ENCODE peak calls at places on chromosomes 3 and 15, in nine cellular contexts. One of them, this sample, is unnamed.

GRCh38 chr3:170145278-170145677 is 36.3 kb downstream of the PHC3 start:
- DNase-seq in fibroblast of lung: no peak
- DNase-seq in heart right ventricle: no peak
- DNase-seq in dorsolateral prefrontal cortex: no peak
- DNase-seq in coronary artery: no peak
- DNase-seq in cardiac muscle cell: no peak
- DNase-seq in cardiac fibroblast: no peak
- DNase-seq in nephron progenitor cell: no peak
- DNase-seq in uterus: no peak
- DNase-seq in this sample: no peak

GRCh38 chr3:157082305-157082981 is 77.5 kb downstream of the CCNL1 start:
- DNase-seq in fibroblast of lung: peak
- DNase-seq in heart right ventricle: no peak
- DNase-seq in dorsolateral prefrontal cortex: no peak
- DNase-seq in coronary artery: peak
- DNase-seq in cardiac muscle cell: no peak
- DNase-seq in cardiac fibroblast: no peak
- DNase-seq in nephron progenitor cell: no peak
- DNase-seq in uterus: no peak
- DNase-seq in this sample: no peak

GRCh38 chr3:67009716-67010115 is 11.6 kb downstream of the KBTBD8 start:
- DNase-seq in fibroblast of lung: no peak
- DNase-seq in heart right ventricle: no peak
- DNase-seq in dorsolateral prefrontal cortex: no peak
- DNase-seq in coronary artery: no peak
- DNase-seq in cardiac muscle cell: no peak
- DNase-seq in cardiac fibroblast: no peak
- DNase-seq in nephron progenitor cell: no peak
- DNase-seq in uterus: no peak
- DNase-seq in this sample: no peak

GRCh38 chr15:38474155-38474757 is 20.3 kb downstream of the FAM98B start:
- DNase-seq in fibroblast of lung: peak
- DNase-seq in heart right ventricle: no peak
- DNase-seq in dorsolateral prefrontal cortex: peak
- DNase-seq in coronary artery: no peak
- DNase-seq in cardiac muscle cell: peak
- DNase-seq in cardiac fibroblast: peak
- DNase-seq in nephron progenitor cell: peak
- DNase-seq in uterus: no peak
- DNase-seq in this sample: no peak

GRCh38 chr3:152446495-152446894 is 177.8 kb downstream of the MBNL1 start:
- DNase-seq in fibroblast of lung: no peak
- DNase-seq in heart right ventricle: no peak
- DNase-seq in dorsolateral prefrontal cortex: no peak
- DNase-seq in coronary artery: no peak
- DNase-seq in cardiac muscle cell: no peak
- DNase-seq in cardiac fibroblast: no peak
- DNase-seq in nephron progenitor cell: peak
- DNase-seq in uterus: peak
- DNase-seq in this sample: no peak

GRCh38 chr15:51425517-51426033 is 84.1 kb downstream of the GLDN start:
- DNase-seq in fibroblast of lung: no peak
- DNase-seq in heart right ventricle: no peak
- DNase-seq in dorsolateral prefrontal cortex: no peak
- DNase-seq in coronary artery: no peak
- DNase-seq in cardiac muscle cell: no peak
- DNase-seq in cardiac fibroblast: no peak
- DNase-seq in nephron progenitor cell: no peak
- DNase-seq in uterus: no peak
- DNase-seq in this sample: no peak

GRCh38 chr3:126494204-126494603 is 18.5 kb upstream of the ZXDC start:
- DNase-seq in fibroblast of lung: peak
- DNase-seq in heart right ventricle: no peak
- DNase-seq in dorsolateral prefrontal cortex: peak
- DNase-seq in coronary artery: no peak
- DNase-seq in cardiac muscle cell: no peak
- DNase-seq in cardiac fibroblast: no peak
- DNase-seq in nephron progenitor cell: no peak
- DNase-seq in uterus: no peak
- DNase-seq in this sample: no peak

GRCh38 chr15:83720466-83720865 is 66.5 kb downstream of the ADAMTSL3 start:
- DNase-seq in fibroblast of lung: peak
- DNase-seq in heart right ventricle: no peak
- DNase-seq in dorsolateral prefrontal cortex: no peak
- DNase-seq in coronary artery: no peak
- DNase-seq in cardiac muscle cell: no peak
- DNase-seq in cardiac fibroblast: no peak
- DNase-seq in nephron progenitor cell: no peak
- DNase-seq in uterus: no peak
- DNase-seq in this sample: no peak

GRCh38 chr3:172134352-172134751 is 95.0 kb downstream of the FNDC3B start:
- DNase-seq in fibroblast of lung: no peak
- DNase-seq in heart right ventricle: no peak
- DNase-seq in dorsolateral prefrontal cortex: no peak
- DNase-seq in coronary artery: no peak
- DNase-seq in cardiac muscle cell: no peak
- DNase-seq in cardiac fibroblast: no peak
- DNase-seq in nephron progenitor cell: no peak
- DNase-seq in uterus: no peak
- DNase-seq in this sample: no peak

GRCh38 chr3:193014961-193015360 is 97.3 kb upstream of the MB21D2 start:
- DNase-seq in fibroblast of lung: no peak
- DNase-seq in heart right ventricle: no peak
- DNase-seq in dorsolateral prefrontal cortex: no peak
- DNase-seq in coronary artery: no peak
- DNase-seq in cardiac muscle cell: no peak
- DNase-seq in cardiac fibroblast: no peak
- DNase-seq in nephron progenitor cell: no peak
- DNase-seq in uterus: no peak
- DNase-seq in this sample: no peak

GRCh38 chr3:67450153-67450552 is 204.3 kb downstream of the SUCLG2 start:
- DNase-seq in fibroblast of lung: no peak
- DNase-seq in heart right ventricle: no peak
- DNase-seq in dorsolateral prefrontal cortex: no peak
- DNase-seq in coronary artery: no peak
- DNase-seq in cardiac muscle cell: no peak
- DNase-seq in cardiac fibroblast: no peak
- DNase-seq in nephron progenitor cell: no peak
- DNase-seq in uterus: no peak
- DNase-seq in this sample: no peak

GRCh38 chr3:143266512-143266911 is 146.9 kb downstream of the CHST2 start:
- DNase-seq in fibroblast of lung: no peak
- DNase-seq in heart right ventricle: no peak
- DNase-seq in dorsolateral prefrontal cortex: no peak
- DNase-seq in coronary artery: no peak
- DNase-seq in cardiac muscle cell: no peak
- DNase-seq in cardiac fibroblast: peak
- DNase-seq in nephron progenitor cell: no peak
- DNase-seq in uterus: no peak
- DNase-seq in this sample: no peak

GRCh38 chr15:99226802-99227201 is 22.6 kb downstream of the TTC23 start:
- DNase-seq in fibroblast of lung: peak
- DNase-seq in heart right ventricle: no peak
- DNase-seq in dorsolateral prefrontal cortex: no peak
- DNase-seq in coronary artery: no peak
- DNase-seq in cardiac muscle cell: no peak
- DNase-seq in cardiac fibroblast: no peak
- DNase-seq in nephron progenitor cell: no peak
- DNase-seq in uterus: no peak
- DNase-seq in this sample: no peak

GRCh38 chr3:129313983-129314756 is 35.5 kb downstream of the HMCES start:
- DNase-seq in fibroblast of lung: peak
- DNase-seq in heart right ventricle: no peak
- DNase-seq in dorsolateral prefrontal cortex: no peak
- DNase-seq in coronary artery: no peak
- DNase-seq in cardiac muscle cell: no peak
- DNase-seq in cardiac fibroblast: peak
- DNase-seq in nephron progenitor cell: no peak
- DNase-seq in uterus: peak
- DNase-seq in this sample: no peak

GRCh38 chr3:118298133-118298532 is 736.5 kb downstream of the IGSF11 start:
- DNase-seq in fibroblast of lung: no peak
- DNase-seq in heart right ventricle: no peak
- DNase-seq in dorsolateral prefrontal cortex: no peak
- DNase-seq in coronary artery: no peak
- DNase-seq in cardiac muscle cell: no peak
- DNase-seq in cardiac fibroblast: no peak
- DNase-seq in nephron progenitor cell: no peak
- DNase-seq in uterus: no peak
- DNase-seq in this sample: no peak

GRCh38 chr3:187833799-187834578 is 88.7 kb upstream of the BCL6 start:
- DNase-seq in fibroblast of lung: no peak
- DNase-seq in heart right ventricle: no peak
- DNase-seq in dorsolateral prefrontal cortex: no peak
- DNase-seq in coronary artery: no peak
- DNase-seq in cardiac muscle cell: no peak
- DNase-seq in cardiac fibroblast: no peak
- DNase-seq in nephron progenitor cell: no peak
- DNase-seq in uterus: no peak
- DNase-seq in this sample: no peak

GRCh38 chr3:168047190-168047795 is 48.4 kb downstream of the GOLIM4 start:
- DNase-seq in fibroblast of lung: peak
- DNase-seq in heart right ventricle: no peak
- DNase-seq in dorsolateral prefrontal cortex: no peak
- DNase-seq in coronary artery: no peak
- DNase-seq in cardiac muscle cell: peak
- DNase-seq in cardiac fibroblast: peak
- DNase-seq in nephron progenitor cell: no peak
- DNase-seq in uterus: no peak
- DNase-seq in this sample: no peak

DNA sequence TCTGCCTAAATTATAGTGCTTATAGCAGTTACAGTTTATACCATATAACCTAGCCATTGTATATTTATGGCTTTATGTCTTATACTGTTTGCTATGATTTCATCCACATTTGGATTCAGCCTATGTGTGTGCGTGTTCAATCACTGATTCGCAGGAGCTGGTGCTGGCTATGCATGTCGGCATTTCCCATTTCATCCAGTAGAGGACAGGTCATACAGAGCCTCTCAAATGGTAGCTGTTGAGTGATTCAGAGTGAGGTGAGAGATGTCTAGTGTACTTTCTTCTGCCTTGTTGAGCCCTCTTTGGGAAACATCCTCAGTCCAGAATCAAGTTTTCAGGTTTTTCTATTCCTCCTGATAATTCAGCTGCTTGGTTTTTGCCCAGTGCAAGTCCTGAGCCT is 76.1 kb downstream of the FRMD4B start:
- DNase-seq in fibroblast of lung: peak
- DNase-seq in heart right ventricle: no peak
- DNase-seq in dorsolateral prefrontal cortex: no peak
- DNase-seq in coronary artery: no peak
- DNase-seq in cardiac muscle cell: peak
- DNase-seq in cardiac fibroblast: peak
- DNase-seq in nephron progenitor cell: no peak
- DNase-seq in uterus: no peak
- DNase-seq in this sample: no peak
- TF ChIP-seq CTCF in fibroblast of lung: peak
- TF ChIP-seq CTCF in heart right ventricle: peak
- TF ChIP-seq CTCF in dorsolateral prefrontal cortex: peak
- TF ChIP-seq CTCF in coronary artery: no peak
- TF ChIP-seq CTCF in cardiac muscle cell: peak
- TF ChIP-seq CTCF in cardiac fibroblast: peak
- TF ChIP-seq CTCF in nephron progenitor cell: peak
- TF ChIP-seq CTCF in uterus: no peak
- TF ChIP-seq CTCF in this sample: peak

DNA sequence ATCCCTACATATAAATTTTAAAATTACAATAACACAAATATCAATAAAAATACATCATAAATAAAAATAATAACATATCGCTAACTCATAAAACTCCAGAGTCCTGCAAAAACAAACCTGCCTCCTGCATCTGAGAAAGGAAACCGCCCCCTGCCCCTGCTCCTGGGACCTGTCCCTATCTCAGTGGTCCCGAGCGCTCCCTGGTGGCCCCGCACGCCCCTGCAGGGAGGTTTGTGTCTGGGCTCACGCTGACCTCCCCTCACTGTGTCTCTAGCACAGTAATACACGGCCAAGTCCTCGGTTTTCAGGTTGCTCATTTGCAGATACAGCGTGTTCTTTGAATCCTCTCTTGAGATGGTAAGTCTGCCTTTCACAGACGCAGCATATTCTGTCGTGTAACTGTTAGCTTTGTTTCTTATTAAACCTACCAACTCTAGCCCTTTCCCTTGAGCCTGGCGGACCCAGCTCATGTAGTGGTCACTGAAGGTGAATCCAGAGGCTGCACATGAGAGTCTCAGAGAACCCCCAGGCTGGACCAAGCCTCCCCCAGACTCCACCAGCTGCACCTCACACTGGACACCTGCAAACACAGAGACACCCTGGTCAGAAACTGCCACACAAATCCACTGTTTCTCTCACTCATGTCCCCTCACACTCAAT is 554.1 kb downstream of the GOLGA6L6 start:
- DNase-seq in fibroblast of lung: no peak
- DNase-seq in heart right ventricle: no peak
- DNase-seq in dorsolateral prefrontal cortex: no peak
- DNase-seq in coronary artery: no peak
- DNase-seq in cardiac muscle cell: no peak
- DNase-seq in cardiac fibroblast: no peak
- DNase-seq in nephron progenitor cell: no peak
- DNase-seq in uterus: no peak
- DNase-seq in this sample: no peak
- TF ChIP-seq CTCF in fibroblast of lung: no peak
- TF ChIP-seq CTCF in heart right ventricle: no peak
- TF ChIP-seq CTCF in dorsolateral prefrontal cortex: no peak
- TF ChIP-seq CTCF in coronary artery: no peak
- TF ChIP-seq CTCF in cardiac muscle cell: no peak
- TF ChIP-seq CTCF in cardiac fibroblast: peak
- TF ChIP-seq CTCF in nephron progenitor cell: no peak
- TF ChIP-seq CTCF in uterus: no peak
- TF ChIP-seq CTCF in this sample: no peak

DNA sequence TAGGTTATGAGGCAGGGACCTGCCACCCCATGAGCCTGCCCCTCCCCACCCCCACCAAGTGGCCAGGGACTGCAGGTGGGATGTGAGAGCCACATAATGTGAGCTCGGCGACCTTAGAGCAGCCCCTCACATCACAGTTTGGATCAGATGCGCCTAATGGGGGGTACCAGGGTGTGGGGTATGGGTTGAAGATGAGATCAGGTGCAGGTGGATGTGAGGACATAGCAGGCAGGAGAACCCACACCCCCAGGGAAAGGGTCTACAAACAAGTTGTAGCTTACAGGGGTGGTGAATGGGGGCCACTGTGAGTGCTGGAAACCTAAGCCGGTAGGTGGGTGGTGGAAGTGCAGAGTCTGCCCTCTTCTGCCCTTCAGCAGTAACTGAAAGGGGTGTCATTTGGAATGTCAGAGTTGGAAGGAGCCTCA is 94.0 kb downstream of the CORO2B start:
- DNase-seq in fibroblast of lung: peak
- DNase-seq in heart right ventricle: no peak
- DNase-seq in dorsolateral prefrontal cortex: no peak
- DNase-seq in coronary artery: peak
- DNase-seq in cardiac muscle cell: peak
- DNase-seq in cardiac fibroblast: peak
- DNase-seq in nephron progenitor cell: no peak
- DNase-seq in uterus: peak
- DNase-seq in this sample: no peak
- TF ChIP-seq CTCF in fibroblast of lung: peak
- TF ChIP-seq CTCF in heart right ventricle: no peak
- TF ChIP-seq CTCF in dorsolateral prefrontal cortex: peak
- TF ChIP-seq CTCF in coronary artery: no peak
- TF ChIP-seq CTCF in cardiac muscle cell: no peak
- TF ChIP-seq CTCF in cardiac fibroblast: peak
- TF ChIP-seq CTCF in nephron progenitor cell: no peak
- TF ChIP-seq CTCF in uterus: no peak
- TF ChIP-seq CTCF in this sample: no peak

GRCh38 chr15:92693922-92694331 is 38.4 kb upstream of the FAM174B start:
- DNase-seq in fibroblast of lung: peak
- DNase-seq in heart right ventricle: no peak
- DNase-seq in dorsolateral prefrontal cortex: no peak
- DNase-seq in coronary artery: no peak
- DNase-seq in cardiac muscle cell: peak
- DNase-seq in cardiac fibroblast: peak
- DNase-seq in nephron progenitor cell: peak
- DNase-seq in uterus: no peak
- DNase-seq in this sample: no peak
- TF ChIP-seq CTCF in fibroblast of lung: peak
- TF ChIP-seq CTCF in heart right ventricle: no peak
- TF ChIP-seq CTCF in dorsolateral prefrontal cortex: peak
- TF ChIP-seq CTCF in coronary artery: no peak
- TF ChIP-seq CTCF in cardiac muscle cell: peak
- TF ChIP-seq CTCF in cardiac fibroblast: peak
- TF ChIP-seq CTCF in nephron progenitor cell: no peak
- TF ChIP-seq CTCF in uterus: no peak
- TF ChIP-seq CTCF in this sample: no peak

This sample was measured in mesothelial cell of epicardium.